ENCODE peak calls at places on chromosome 12, in six cellular contexts. Q, D, M, X, Z and J are unnamed samples.

GRCh38 chr12:6047249-6048227 is 76.9 kb downstream of the VWF start:
- DNase-seq in X (no peak), Q (no peak), Z (peak; percentile 97), D (peak; percentile 71), M (no peak), J (no peak)

GRCh38 chr12:87687362-87687761 is 341.8 kb downstream of the C12orf50 start:
- DNase-seq in D (peak; percentile 51), Z (no peak), Q (no peak), X (no peak), M (no peak), J (no peak)

GRCh38 chr12:7369274-7369729 is 65.4 kb downstream of the ACSM4 start:
- DNase-seq in D (peak; percentile 35), Q (peak; percentile 62), M (peak; percentile 66), X (no peak), Z (peak; percentile 20), J (no peak)

GRCh38 chr12:7242176-7243101 is 53.0 kb downstream of the PEX5 start:
- DNase-seq in Q (no peak), X (no peak), D (no peak), M (no peak), Z (no peak), J (no peak)

GRCh38 chr12:83016226-83016835 is 329.6 kb downstream of the TMTC2 start:
- DNase-seq in Q (no peak), Z (peak; percentile 93), X (no peak), M (no peak), D (peak; percentile 82), J (no peak)

GRCh38 chr12:75735853-75736252 is 224.4 kb upstream of the KRR1 start:
- DNase-seq in Q (no peak), M (no peak), X (no peak), Z (peak; percentile 35), D (no peak), J (no peak)

GRCh38 chr12:117093918-117094630 is 5.1 kb downstream of the TESC start:
- DNase-seq in X (no peak), Z (no peak), Q (no peak), M (no peak), D (no peak), J (no peak)

GRCh38 chr12:104010800-104011199 is 39.2 kb downstream of the GLT8D2 start:
- DNase-seq in Q (no peak), X (no peak), M (no peak), Z (no peak), D (no peak), J (no peak)

GRCh38 chr12:52600071-52600470 is 1.2 kb downstream of the KRT72 start:
- DNase-seq in X (no peak), D (no peak), Q (no peak), M (no peak), Z (no peak), J (peak; percentile 28)

GRCh38 chr12:89971880-89972279 is 263.2 kb upstream of the ATP2B1 start:
- DNase-seq in D (peak; percentile 36), M (no peak), Q (no peak), X (no peak), Z (no peak), J (no peak)

GRCh38 chr12:52201520-52201839 is 9.7 kb upstream of the KRT80 start:
- DNase-seq in Q (no peak), M (no peak), Z (no peak), X (no peak), D (no peak), J (no peak)

GRCh38 chr12:99680276-99680675 is 32.7 kb downstream of the GARIN6 start:
- DNase-seq in Q (no peak), Z (no peak), M (no peak), X (no peak), D (no peak), J (no peak)

GRCh38 chr12:11718768-11719253 is 69.3 kb downstream of the ETV6 start:
- DNase-seq in Q (no peak), X (no peak), M (no peak), Z (peak; percentile 86), D (peak; percentile 65), J (no peak)

GRCh38 chr12:53624453-53624852 is 1.7 kb downstream of the ATF7 start:
- DNase-seq in M (no peak), Q (no peak), D (peak; percentile 53), X (no peak), Z (peak; percentile 44), J (no peak)

GRCh38 chr12:93358058-93358457 is 19.7 kb upstream of the NUDT4 start:
- DNase-seq in Z (no peak), Q (no peak), M (no peak), X (no peak), D (no peak), J (no peak)

GRCh38 chr12:71746983-71747611 is 7.6 kb upstream of the RAB21 start:
- DNase-seq in D (peak; percentile 73), M (no peak), Z (peak; percentile 75), Q (no peak), X (peak; percentile 47), J (no peak)

GRCh38 chr12:120669055-120669828 is 17.7 kb upstream of the MLEC start:
- DNase-seq in Z (peak; percentile 33), X (no peak), D (peak; percentile 16), M (no peak), Q (no peak), J (no peak)

GRCh38 chr12:5184159-5184558 is 140.5 kb downstream of the KCNA5 start:
- DNase-seq in M (no peak), Z (no peak), X (no peak), Q (no peak), D (no peak), J (no peak)

GRCh38 chr12:63917864-63918742 is 73.6 kb downstream of the SRGAP1 start:
- DNase-seq in Z (peak; percentile 99), D (peak; percentile 99), M (no peak), X (no peak), Q (no peak), J (no peak)

GRCh38 chr12:19166387-19166786 is 36.9 kb downstream of the PLEKHA5 start:
- DNase-seq in M (no peak), Z (no peak), X (no peak), D (no peak), Q (no peak), J (no peak)

GRCh38 chr12:4383304-4383865 is 3.9 kb upstream of the FGF23 start:
- DNase-seq in D (no peak), M (no peak), Z (no peak), X (no peak), Q (no peak), J (no peak)

GRCh38 chr12:107448198-107448597 is 237.4 kb upstream of the PWP1 start:
- DNase-seq in X (peak; percentile 13), D (no peak), Q (no peak), M (no peak), Z (peak; percentile 34), J (no peak)

GRCh38 chr12:81859521-81859920 is 100.4 kb upstream of the PPFIA2 start:
- DNase-seq in Z (no peak), D (no peak), X (no peak), M (no peak), Q (no peak), J (no peak)

GRCh38 chr12:6958609-6959375 is 7.6 kb downstream of the PTPN6 start:
- DNase-seq in X (peak; percentile 67), M (no peak), Z (no peak), Q (no peak), D (no peak), J (no peak)

GRCh38 chr12:55060970-55061543 is 41.3 kb downstream of the NEUROD4 start:
- DNase-seq in Z (no peak), M (no peak), D (no peak), Q (no peak), X (no peak), J (no peak)

GRCh38 chr12:13339538-13339937 is 143.0 kb downstream of the EMP1 start:
- DNase-seq in Z (peak; percentile 96), M (no peak), Q (no peak), D (peak; percentile 15), X (no peak), J (no peak)

GRCh38 chr12:6912164-6912956 is 2.0 kb upstream of the ENO2 start:
- DNase-seq in D (no peak), X (no peak), Q (no peak), M (no peak), Z (no peak), J (no peak)

GRCh38 chr12:76883826-76884225 is 5.0 kb upstream of the CSRP2 start:
- DNase-seq in D (peak; percentile 73), Q (peak; percentile 62), M (no peak), Z (peak; percentile 78), X (no peak), J (no peak)

GRCh38 chr12:55280991-55281390 is 15.4 kb downstream of the OR6C6 start:
- DNase-seq in D (no peak), Z (no peak), Q (no peak), X (no peak), M (no peak), J (no peak)

GRCh38 chr12:41437578-41437977 is 249.5 kb downstream of the PDZRN4 start:
- DNase-seq in M (no peak), D (no peak), X (no peak), Z (no peak), Q (no peak), J (no peak)